ENCODE peak calls at places on chromosomes 4 and X, in seven cellular contexts. One of them, this sample, is unnamed.

GRCh38 chr4:96025031-96025430 is 185.1 kb downstream of the PDHA2 start:
- DNase-seq in transverse colon: no peak
- DNase-seq in GDM1: no peak
- DNase-seq in NCI-H1092: no peak
- DNase-seq in activated naive CD4-positive, alpha-beta T cell treated with anti-CD3 and anti-CD28 coated beads, Interleukin-2, amount 10 ng/mL, durations not matched to agents 7 days and 5 days: no peak
- DNase-seq in iris pigment epithelial cell: no peak
- DNase-seq in heart left ventricle: no peak
- DNase-seq in this sample: no peak

GRCh38 chr4:2696423-2696822 is 59.7 kb downstream of the TNIP2 start:
- DNase-seq in transverse colon: peak
- DNase-seq in GDM1: no peak
- DNase-seq in NCI-H1092: no peak
- DNase-seq in activated naive CD4-positive, alpha-beta T cell treated with anti-CD3 and anti-CD28 coated beads, Interleukin-2, amount 10 ng/mL, durations not matched to agents 7 days and 5 days: no peak
- DNase-seq in iris pigment epithelial cell: no peak
- DNase-seq in heart left ventricle: no peak
- DNase-seq in this sample: no peak

GRCh38 chr4:74793757-74794340 is 474 bp downstream of the BTC start:
- DNase-seq in transverse colon: peak
- DNase-seq in GDM1: no peak
- DNase-seq in NCI-H1092: peak
- DNase-seq in activated naive CD4-positive, alpha-beta T cell treated with anti-CD3 and anti-CD28 coated beads, Interleukin-2, amount 10 ng/mL, durations not matched to agents 7 days and 5 days: peak
- DNase-seq in iris pigment epithelial cell: peak
- DNase-seq in heart left ventricle: peak
- DNase-seq in this sample: no peak

GRCh38 chrX:111123125-111123524 is 27.1 kb downstream of the PAK3 start:
- DNase-seq in transverse colon: no peak
- DNase-seq in GDM1: no peak
- DNase-seq in NCI-H1092: no peak
- DNase-seq in activated naive CD4-positive, alpha-beta T cell treated with anti-CD3 and anti-CD28 coated beads, Interleukin-2, amount 10 ng/mL, durations not matched to agents 7 days and 5 days: no peak
- DNase-seq in iris pigment epithelial cell: no peak
- DNase-seq in heart left ventricle: no peak
- DNase-seq in this sample: no peak

GRCh38 chr4:29553842-29554241 is 1166.3 kb upstream of the PCDH7 start:
- DNase-seq in transverse colon: no peak
- DNase-seq in GDM1: no peak
- DNase-seq in NCI-H1092: no peak
- DNase-seq in activated naive CD4-positive, alpha-beta T cell treated with anti-CD3 and anti-CD28 coated beads, Interleukin-2, amount 10 ng/mL, durations not matched to agents 7 days and 5 days: no peak
- DNase-seq in iris pigment epithelial cell: peak
- DNase-seq in heart left ventricle: no peak
- DNase-seq in this sample: no peak

GRCh38 chr4:155392486-155393184 is 15.9 kb upstream of the MAP9 start:
- DNase-seq in transverse colon: no peak
- DNase-seq in GDM1: no peak
- DNase-seq in NCI-H1092: no peak
- DNase-seq in activated naive CD4-positive, alpha-beta T cell treated with anti-CD3 and anti-CD28 coated beads, Interleukin-2, amount 10 ng/mL, durations not matched to agents 7 days and 5 days: no peak
- DNase-seq in iris pigment epithelial cell: peak
- DNase-seq in heart left ventricle: no peak
- DNase-seq in this sample: peak

GRCh38 chr4:119304431-119304830 is 17.5 kb downstream of the FABP2 start:
- DNase-seq in transverse colon: no peak
- DNase-seq in GDM1: no peak
- DNase-seq in NCI-H1092: no peak
- DNase-seq in activated naive CD4-positive, alpha-beta T cell treated with anti-CD3 and anti-CD28 coated beads, Interleukin-2, amount 10 ng/mL, durations not matched to agents 7 days and 5 days: no peak
- DNase-seq in iris pigment epithelial cell: no peak
- DNase-seq in heart left ventricle: no peak
- DNase-seq in this sample: no peak

GRCh38 chr4:17786567-17786966 is 5.1 kb upstream of the FAM184B start:
- DNase-seq in transverse colon: no peak
- DNase-seq in GDM1: no peak
- DNase-seq in NCI-H1092: no peak
- DNase-seq in activated naive CD4-positive, alpha-beta T cell treated with anti-CD3 and anti-CD28 coated beads, Interleukin-2, amount 10 ng/mL, durations not matched to agents 7 days and 5 days: no peak
- DNase-seq in iris pigment epithelial cell: peak
- DNase-seq in heart left ventricle: no peak
- DNase-seq in this sample: no peak

GRCh38 chrX:119512145-119512800 is 44.0 kb downstream of the SLC25A5 start:
- DNase-seq in transverse colon: peak
- DNase-seq in GDM1: peak
- DNase-seq in NCI-H1092: peak
- DNase-seq in activated naive CD4-positive, alpha-beta T cell treated with anti-CD3 and anti-CD28 coated beads, Interleukin-2, amount 10 ng/mL, durations not matched to agents 7 days and 5 days: peak
- DNase-seq in iris pigment epithelial cell: peak
- DNase-seq in heart left ventricle: no peak
- DNase-seq in this sample: peak

GRCh38 chr4:101199507-101200285 is 147.6 kb downstream of the PPP3CA start:
- DNase-seq in transverse colon: no peak
- DNase-seq in GDM1: no peak
- DNase-seq in NCI-H1092: no peak
- DNase-seq in activated naive CD4-positive, alpha-beta T cell treated with anti-CD3 and anti-CD28 coated beads, Interleukin-2, amount 10 ng/mL, durations not matched to agents 7 days and 5 days: no peak
- DNase-seq in iris pigment epithelial cell: peak
- DNase-seq in heart left ventricle: no peak
- DNase-seq in this sample: peak

GRCh38 chr4:184664445-184665210 is 15.1 kb downstream of the PRIMPOL start:
- DNase-seq in transverse colon: no peak
- DNase-seq in GDM1: no peak
- DNase-seq in NCI-H1092: no peak
- DNase-seq in activated naive CD4-positive, alpha-beta T cell treated with anti-CD3 and anti-CD28 coated beads, Interleukin-2, amount 10 ng/mL, durations not matched to agents 7 days and 5 days: no peak
- DNase-seq in iris pigment epithelial cell: peak
- DNase-seq in heart left ventricle: no peak
- DNase-seq in this sample: peak

GRCh38 chr4:110621839-110622751 is 782 bp downstream of the PITX2 start:
- DNase-seq in transverse colon: no peak
- DNase-seq in GDM1: no peak
- DNase-seq in NCI-H1092: no peak
- DNase-seq in activated naive CD4-positive, alpha-beta T cell treated with anti-CD3 and anti-CD28 coated beads, Interleukin-2, amount 10 ng/mL, durations not matched to agents 7 days and 5 days: no peak
- DNase-seq in iris pigment epithelial cell: peak
- DNase-seq in heart left ventricle: no peak
- DNase-seq in this sample: peak

GRCh38 chr4:86498560-86499166 is 95.5 kb upstream of the PTPN13 start:
- DNase-seq in transverse colon: no peak
- DNase-seq in GDM1: peak
- DNase-seq in NCI-H1092: peak
- DNase-seq in activated naive CD4-positive, alpha-beta T cell treated with anti-CD3 and anti-CD28 coated beads, Interleukin-2, amount 10 ng/mL, durations not matched to agents 7 days and 5 days: no peak
- DNase-seq in iris pigment epithelial cell: peak
- DNase-seq in heart left ventricle: no peak
- DNase-seq in this sample: peak

GRCh38 chr4:55768291-55768690 is 51.3 kb upstream of the EXOC1L start:
- DNase-seq in transverse colon: no peak
- DNase-seq in GDM1: no peak
- DNase-seq in NCI-H1092: no peak
- DNase-seq in activated naive CD4-positive, alpha-beta T cell treated with anti-CD3 and anti-CD28 coated beads, Interleukin-2, amount 10 ng/mL, durations not matched to agents 7 days and 5 days: no peak
- DNase-seq in iris pigment epithelial cell: peak
- DNase-seq in heart left ventricle: no peak
- DNase-seq in this sample: peak

GRCh38 chr4:37490391-37491347 is 195.5 kb downstream of the RELL1 start:
- DNase-seq in transverse colon: no peak
- DNase-seq in GDM1: no peak
- DNase-seq in NCI-H1092: no peak
- DNase-seq in activated naive CD4-positive, alpha-beta T cell treated with anti-CD3 and anti-CD28 coated beads, Interleukin-2, amount 10 ng/mL, durations not matched to agents 7 days and 5 days: no peak
- DNase-seq in iris pigment epithelial cell: no peak
- DNase-seq in heart left ventricle: no peak
- DNase-seq in this sample: no peak

GRCh38 chr4:41216294-41217019 is 2.1 kb upstream of the APBB2 start:
- DNase-seq in transverse colon: peak
- DNase-seq in GDM1: no peak
- DNase-seq in NCI-H1092: peak
- DNase-seq in activated naive CD4-positive, alpha-beta T cell treated with anti-CD3 and anti-CD28 coated beads, Interleukin-2, amount 10 ng/mL, durations not matched to agents 7 days and 5 days: peak
- DNase-seq in iris pigment epithelial cell: peak
- DNase-seq in heart left ventricle: peak
- DNase-seq in this sample: peak

GRCh38 chr4:38034986-38035882 is 75.0 kb downstream of the PTTG2 start:
- DNase-seq in transverse colon: no peak
- DNase-seq in GDM1: no peak
- DNase-seq in NCI-H1092: peak
- DNase-seq in activated naive CD4-positive, alpha-beta T cell treated with anti-CD3 and anti-CD28 coated beads, Interleukin-2, amount 10 ng/mL, durations not matched to agents 7 days and 5 days: peak
- DNase-seq in iris pigment epithelial cell: peak
- DNase-seq in heart left ventricle: no peak
- DNase-seq in this sample: peak

GRCh38 chrX:141278306-141278705 is 36.0 kb upstream of the SPANXC start:
- DNase-seq in transverse colon: no peak
- DNase-seq in GDM1: no peak
- DNase-seq in NCI-H1092: no peak
- DNase-seq in activated naive CD4-positive, alpha-beta T cell treated with anti-CD3 and anti-CD28 coated beads, Interleukin-2, amount 10 ng/mL, durations not matched to agents 7 days and 5 days: no peak
- DNase-seq in iris pigment epithelial cell: peak
- DNase-seq in heart left ventricle: no peak
- DNase-seq in this sample: peak

This sample was measured in fibroblast of villous mesenchyme.